ENCODE peak calls at places on chromosomes 16 and 17, in ten cellular contexts. One of them, this sample, is unnamed.

GRCh38 chr17:7576432-7576937 is 3.0 kb upstream of the CD68 start:
- DNase-seq in fibroblast of lung: no peak
- DNase-seq in GM13976: no peak
- DNase-seq in BJ: no peak
- DNase-seq in adrenal gland: no peak
- DNase-seq in tibial nerve: no peak
- DNase-seq in activated B cell treated with CpG ODN at 0.5 μM for 24 hours: no peak
- DNase-seq in activated CD8-positive, alpha-beta T cell treated with anti-CD3 and anti-CD28 coated beads for 36 hours: no peak
- DNase-seq in psoas muscle: no peak
- DNase-seq in HCT116: no peak
- DNase-seq in this sample: no peak

GRCh38 chr17:7213895-7214299 is 5.7 kb downstream of the DLG4 start:
- DNase-seq in activated B cell treated with CpG ODN at 0.5 μM for 24 hours: no peak
- DNase-seq in adrenal gland: peak; percentile 79
- DNase-seq in BJ: no peak
- DNase-seq in tibial nerve: no peak
- DNase-seq in HCT116: peak; percentile 72
- DNase-seq in activated CD8-positive, alpha-beta T cell treated with anti-CD3 and anti-CD28 coated beads for 36 hours: no peak
- DNase-seq in GM13976: peak; percentile 64
- DNase-seq in fibroblast of lung: peak; percentile 77
- DNase-seq in psoas muscle: no peak
- DNase-seq in this sample: no peak

GRCh38 chr17:44565866-44566443 is 8.7 kb downstream of the FZD2 start:
- DNase-seq in activated CD8-positive, alpha-beta T cell treated with anti-CD3 and anti-CD28 coated beads for 36 hours: no peak
- DNase-seq in HCT116: no peak
- DNase-seq in activated B cell treated with CpG ODN at 0.5 μM for 24 hours: no peak
- DNase-seq in psoas muscle: no peak
- DNase-seq in BJ: no peak
- DNase-seq in adrenal gland: no peak
- DNase-seq in GM13976: no peak
- DNase-seq in fibroblast of lung: no peak
- DNase-seq in tibial nerve: no peak
- DNase-seq in this sample: no peak

GRCh38 chr16:71474864-71475263 is 12.8 kb upstream of the ZNF23 start:
- DNase-seq in HCT116: peak; percentile 90
- DNase-seq in activated B cell treated with CpG ODN at 0.5 μM for 24 hours: no peak
- DNase-seq in psoas muscle: no peak
- DNase-seq in fibroblast of lung: peak; percentile 94
- DNase-seq in adrenal gland: no peak
- DNase-seq in tibial nerve: no peak
- DNase-seq in BJ: peak; percentile 71
- DNase-seq in activated CD8-positive, alpha-beta T cell treated with anti-CD3 and anti-CD28 coated beads for 36 hours: no peak
- DNase-seq in GM13976: no peak
- DNase-seq in this sample: no peak

GRCh38 chr17:13415877-13416416 is 185.8 kb downstream of the HS3ST3A1 start:
- DNase-seq in fibroblast of lung: peak; percentile 90
- DNase-seq in tibial nerve: no peak
- DNase-seq in BJ: no peak
- DNase-seq in activated CD8-positive, alpha-beta T cell treated with anti-CD3 and anti-CD28 coated beads for 36 hours: no peak
- DNase-seq in HCT116: peak; percentile 13
- DNase-seq in activated B cell treated with CpG ODN at 0.5 μM for 24 hours: no peak
- DNase-seq in psoas muscle: no peak
- DNase-seq in GM13976: no peak
- DNase-seq in adrenal gland: peak; percentile 86
- DNase-seq in this sample: no peak

GRCh38 chr17:38566666-38567031 is 39.1 kb downstream of the SRCIN1 start:
- DNase-seq in tibial nerve: no peak
- DNase-seq in adrenal gland: no peak
- DNase-seq in fibroblast of lung: no peak
- DNase-seq in psoas muscle: no peak
- DNase-seq in BJ: no peak
- DNase-seq in HCT116: no peak
- DNase-seq in GM13976: no peak
- DNase-seq in activated CD8-positive, alpha-beta T cell treated with anti-CD3 and anti-CD28 coated beads for 36 hours: no peak
- DNase-seq in activated B cell treated with CpG ODN at 0.5 μM for 24 hours: no peak
- DNase-seq in this sample: no peak

GRCh38 chr16:4270595-4270994 is 2.2 kb downstream of the TFAP4 start:
- DNase-seq in adrenal gland: no peak
- DNase-seq in BJ: no peak
- DNase-seq in HCT116: no peak
- DNase-seq in activated CD8-positive, alpha-beta T cell treated with anti-CD3 and anti-CD28 coated beads for 36 hours: peak; percentile 22
- DNase-seq in tibial nerve: no peak
- DNase-seq in GM13976: peak; percentile 35
- DNase-seq in psoas muscle: no peak
- DNase-seq in fibroblast of lung: no peak
- DNase-seq in activated B cell treated with CpG ODN at 0.5 μM for 24 hours: no peak
- DNase-seq in this sample: no peak

GRCh38 chr16:89096768-89097527 is 3.3 kb downstream of the ACSF3 start:
- DNase-seq in psoas muscle: no peak
- DNase-seq in fibroblast of lung: no peak
- DNase-seq in BJ: no peak
- DNase-seq in activated B cell treated with CpG ODN at 0.5 μM for 24 hours: no peak
- DNase-seq in GM13976: no peak
- DNase-seq in tibial nerve: no peak
- DNase-seq in activated CD8-positive, alpha-beta T cell treated with anti-CD3 and anti-CD28 coated beads for 36 hours: peak; percentile 93
- DNase-seq in adrenal gland: no peak
- DNase-seq in HCT116: no peak
- DNase-seq in this sample: no peak

GRCh38 chr17:34386925-34387550 is 24.0 kb upstream of the CCL1 start:
- DNase-seq in tibial nerve: no peak
- DNase-seq in GM13976: no peak
- DNase-seq in psoas muscle: no peak
- DNase-seq in adrenal gland: no peak
- DNase-seq in fibroblast of lung: peak; percentile 2
- DNase-seq in HCT116: no peak
- DNase-seq in BJ: no peak
- DNase-seq in activated B cell treated with CpG ODN at 0.5 μM for 24 hours: no peak
- DNase-seq in activated CD8-positive, alpha-beta T cell treated with anti-CD3 and anti-CD28 coated beads for 36 hours: peak; percentile 26
- DNase-seq in this sample: no peak

GRCh38 chr17:57295526-57296023 is 39.3 kb downstream of the MSI2 start:
- DNase-seq in GM13976: no peak
- DNase-seq in adrenal gland: no peak
- DNase-seq in psoas muscle: no peak
- DNase-seq in activated CD8-positive, alpha-beta T cell treated with anti-CD3 and anti-CD28 coated beads for 36 hours: no peak
- DNase-seq in tibial nerve: no peak
- DNase-seq in fibroblast of lung: peak; percentile 82
- DNase-seq in BJ: peak; percentile 34
- DNase-seq in activated B cell treated with CpG ODN at 0.5 μM for 24 hours: no peak
- DNase-seq in HCT116: peak; percentile 80
- DNase-seq in this sample: no peak

GRCh38 chr16:74605332-74605731 is 1.6 kb downstream of the GLG1 start:
- DNase-seq in activated CD8-positive, alpha-beta T cell treated with anti-CD3 and anti-CD28 coated beads for 36 hours: no peak
- DNase-seq in fibroblast of lung: no peak
- DNase-seq in GM13976: no peak
- DNase-seq in adrenal gland: no peak
- DNase-seq in psoas muscle: no peak
- DNase-seq in activated B cell treated with CpG ODN at 0.5 μM for 24 hours: no peak
- DNase-seq in BJ: no peak
- DNase-seq in tibial nerve: no peak
- DNase-seq in HCT116: no peak
- DNase-seq in this sample: no peak

GRCh38 chr16:79838860-79839259 is 238.3 kb upstream of the MAF start:
- DNase-seq in GM13976: no peak
- DNase-seq in fibroblast of lung: no peak
- DNase-seq in BJ: no peak
- DNase-seq in psoas muscle: no peak
- DNase-seq in adrenal gland: no peak
- DNase-seq in activated CD8-positive, alpha-beta T cell treated with anti-CD3 and anti-CD28 coated beads for 36 hours: no peak
- DNase-seq in activated B cell treated with CpG ODN at 0.5 μM for 24 hours: no peak
- DNase-seq in tibial nerve: no peak
- DNase-seq in HCT116: no peak
- DNase-seq in this sample: no peak

GRCh38 chr17:18332909-18333489 is 17.9 kb downstream of the SMCR8 start:
- DNase-seq in psoas muscle: no peak
- DNase-seq in fibroblast of lung: no peak
- DNase-seq in GM13976: no peak
- DNase-seq in adrenal gland: no peak
- DNase-seq in BJ: no peak
- DNase-seq in HCT116: no peak
- DNase-seq in activated CD8-positive, alpha-beta T cell treated with anti-CD3 and anti-CD28 coated beads for 36 hours: no peak
- DNase-seq in tibial nerve: no peak
- DNase-seq in activated B cell treated with CpG ODN at 0.5 μM for 24 hours: no peak
- DNase-seq in this sample: no peak

GRCh38 chr16:80084614-80085013 is 456.2 kb upstream of the DYNLRB2 start:
- DNase-seq in GM13976: no peak
- DNase-seq in tibial nerve: no peak
- DNase-seq in BJ: no peak
- DNase-seq in activated B cell treated with CpG ODN at 0.5 μM for 24 hours: no peak
- DNase-seq in fibroblast of lung: peak; percentile 47
- DNase-seq in psoas muscle: peak; percentile 13
- DNase-seq in activated CD8-positive, alpha-beta T cell treated with anti-CD3 and anti-CD28 coated beads for 36 hours: peak; percentile 13
- DNase-seq in HCT116: no peak
- DNase-seq in adrenal gland: peak; percentile 47
- DNase-seq in this sample: no peak

GRCh38 chr17:14211778-14212177 is 24.9 kb downstream of the CDRT15 start:
- DNase-seq in activated CD8-positive, alpha-beta T cell treated with anti-CD3 and anti-CD28 coated beads for 36 hours: peak; percentile 53
- DNase-seq in BJ: no peak
- DNase-seq in fibroblast of lung: no peak
- DNase-seq in tibial nerve: no peak
- DNase-seq in adrenal gland: no peak
- DNase-seq in activated B cell treated with CpG ODN at 0.5 μM for 24 hours: peak; percentile 21
- DNase-seq in GM13976: peak; percentile 51
- DNase-seq in HCT116: no peak
- DNase-seq in psoas muscle: peak; percentile 37
- DNase-seq in this sample: peak; percentile 47

DNA sequence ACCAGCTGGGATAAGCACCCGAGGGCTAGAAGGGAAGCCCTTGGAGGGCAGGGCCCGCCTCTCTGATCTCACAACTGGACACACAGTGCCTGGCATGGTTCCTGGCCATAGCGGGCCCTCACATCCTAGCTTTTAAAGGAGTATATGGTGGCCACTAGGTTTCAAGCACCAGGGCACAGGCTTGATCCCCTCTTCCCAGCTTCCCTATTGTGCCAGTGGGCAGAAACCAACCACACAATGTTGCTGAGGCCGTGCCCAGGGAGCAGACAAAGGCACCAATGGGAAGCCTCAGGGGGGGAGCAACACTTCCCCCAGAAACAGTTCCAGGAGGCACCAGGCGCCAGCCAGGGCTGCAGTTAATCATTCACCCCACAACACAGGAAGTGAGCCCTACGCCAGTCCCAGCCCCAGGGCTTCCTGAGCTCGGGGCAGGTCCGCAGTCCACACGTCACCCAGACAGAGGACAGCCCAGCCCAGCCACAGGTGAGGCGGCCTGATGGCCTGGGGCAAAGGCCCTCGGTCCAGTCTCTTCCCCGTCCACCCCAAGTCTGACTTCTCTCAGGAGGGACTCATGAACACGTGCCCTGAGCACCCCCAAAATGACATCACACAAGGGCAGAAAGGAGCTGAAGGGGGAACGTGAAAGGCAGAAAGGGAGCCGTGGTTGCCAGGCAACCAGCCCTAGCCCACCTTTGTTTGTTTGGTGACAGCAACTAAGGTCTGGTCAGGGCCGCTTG is 12.8 kb downstream of the SMIM5 start:
- DNase-seq in HCT116: peak; percentile 64
- DNase-seq in GM13976: peak; percentile 78
- DNase-seq in activated B cell treated with CpG ODN at 0.5 μM for 24 hours: peak; percentile 45
- DNase-seq in adrenal gland: no peak
- DNase-seq in tibial nerve: no peak
- DNase-seq in fibroblast of lung: no peak
- DNase-seq in BJ: no peak
- DNase-seq in psoas muscle: no peak
- DNase-seq in activated CD8-positive, alpha-beta T cell treated with anti-CD3 and anti-CD28 coated beads for 36 hours: peak; percentile 36
- DNase-seq in this sample: peak; percentile 89
- TF ChIP-seq CTCF in HCT116: no peak
- TF ChIP-seq CTCF in GM13976: no peak
- TF ChIP-seq CTCF in activated B cell treated with CpG ODN at 0.5 μM for 24 hours: no peak
- TF ChIP-seq CTCF in adrenal gland: no peak
- TF ChIP-seq CTCF in tibial nerve: no peak
- TF ChIP-seq CTCF in fibroblast of lung: no peak
- TF ChIP-seq CTCF in BJ: no peak
- TF ChIP-seq CTCF in psoas muscle: no peak
- TF ChIP-seq CTCF in activated CD8-positive, alpha-beta T cell treated with anti-CD3 and anti-CD28 coated beads for 36 hours: no peak
- TF ChIP-seq CTCF in this sample: no peak

DNA sequence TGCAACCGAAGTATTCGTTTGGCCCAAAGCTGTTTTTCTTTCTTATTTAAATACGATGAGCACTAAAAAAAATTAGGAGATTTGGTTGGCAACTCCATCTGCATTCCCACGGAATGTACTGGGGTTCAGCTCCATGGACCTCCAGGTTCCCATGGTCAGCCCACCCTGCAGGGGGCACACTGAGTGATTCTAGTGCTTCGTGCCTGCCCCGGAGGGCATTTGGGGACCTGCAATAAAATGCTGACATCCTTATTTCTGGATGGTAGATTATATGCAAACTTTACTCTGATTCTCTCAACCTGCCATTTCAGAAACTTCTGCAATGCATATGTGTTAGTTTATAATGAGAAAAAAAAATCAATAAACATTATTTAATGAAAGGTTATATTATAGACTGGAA is 339.4 kb downstream of the XYLT1 start:
- DNase-seq in tibial nerve: no peak
- DNase-seq in activated CD8-positive, alpha-beta T cell treated with anti-CD3 and anti-CD28 coated beads for 36 hours: no peak
- DNase-seq in psoas muscle: no peak
- DNase-seq in fibroblast of lung: no peak
- DNase-seq in activated B cell treated with CpG ODN at 0.5 μM for 24 hours: no peak
- DNase-seq in adrenal gland: no peak
- DNase-seq in HCT116: no peak
- DNase-seq in BJ: no peak
- DNase-seq in GM13976: no peak
- DNase-seq in this sample: no peak
- TF ChIP-seq CTCF in tibial nerve: no peak
- TF ChIP-seq CTCF in activated CD8-positive, alpha-beta T cell treated with anti-CD3 and anti-CD28 coated beads for 36 hours: no peak
- TF ChIP-seq CTCF in psoas muscle: no peak
- TF ChIP-seq CTCF in fibroblast of lung: no peak
- TF ChIP-seq CTCF in activated B cell treated with CpG ODN at 0.5 μM for 24 hours: no peak
- TF ChIP-seq CTCF in adrenal gland: no peak
- TF ChIP-seq CTCF in HCT116: no peak
- TF ChIP-seq CTCF in BJ: no peak
- TF ChIP-seq CTCF in GM13976: no peak
- TF ChIP-seq CTCF in this sample: no peak

GRCh38 chr17:74008196-74008595 is 195.3 kb upstream of the RPL38 start:
- DNase-seq in adrenal gland: no peak
- DNase-seq in GM13976: no peak
- DNase-seq in activated CD8-positive, alpha-beta T cell treated with anti-CD3 and anti-CD28 coated beads for 36 hours: peak; percentile 65
- DNase-seq in HCT116: peak; percentile 16
- DNase-seq in tibial nerve: no peak
- DNase-seq in BJ: no peak
- DNase-seq in psoas muscle: no peak
- DNase-seq in activated B cell treated with CpG ODN at 0.5 μM for 24 hours: no peak
- DNase-seq in fibroblast of lung: no peak
- DNase-seq in this sample: no peak
- TF ChIP-seq CTCF in adrenal gland: no peak
- TF ChIP-seq CTCF in GM13976: no peak
- TF ChIP-seq CTCF in activated CD8-positive, alpha-beta T cell treated with anti-CD3 and anti-CD28 coated beads for 36 hours: no peak
- TF ChIP-seq CTCF in HCT116: peak; percentile 25
- TF ChIP-seq CTCF in tibial nerve: no peak
- TF ChIP-seq CTCF in BJ: no peak
- TF ChIP-seq CTCF in psoas muscle: no peak
- TF ChIP-seq CTCF in activated B cell treated with CpG ODN at 0.5 μM for 24 hours: no peak
- TF ChIP-seq CTCF in fibroblast of lung: peak; percentile 16
- TF ChIP-seq CTCF in this sample: peak; percentile 33

DNA sequence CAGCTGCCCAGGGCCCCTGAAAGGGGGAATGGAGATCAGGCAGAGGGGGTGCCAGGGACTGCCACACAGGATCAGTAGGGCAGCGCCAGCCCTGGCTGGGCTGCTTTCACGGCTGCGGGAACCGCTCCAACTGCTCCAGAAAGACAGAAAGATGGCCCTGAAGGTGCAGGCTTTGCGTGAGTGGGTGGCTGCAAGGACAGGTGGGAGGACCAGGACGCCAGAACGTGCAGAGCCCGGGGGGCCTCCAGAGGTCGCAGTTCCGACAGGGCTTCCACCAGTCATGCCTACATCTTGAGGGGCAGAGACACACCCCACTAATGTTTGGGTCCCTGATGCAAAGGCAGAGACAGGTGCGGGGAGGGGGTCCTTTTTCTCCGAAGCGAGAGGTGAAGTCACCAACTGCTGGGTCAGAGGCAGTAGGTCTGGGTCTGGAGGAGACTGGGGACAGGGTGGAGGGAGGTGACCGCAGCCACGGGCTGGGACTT is 790 bp upstream of the ATP6V0C start:
- DNase-seq in activated CD8-positive, alpha-beta T cell treated with anti-CD3 and anti-CD28 coated beads for 36 hours: peak; percentile 55
- DNase-seq in fibroblast of lung: no peak
- DNase-seq in BJ: no peak
- DNase-seq in GM13976: peak; percentile 58
- DNase-seq in activated B cell treated with CpG ODN at 0.5 μM for 24 hours: no peak
- DNase-seq in psoas muscle: peak; percentile 37
- DNase-seq in tibial nerve: no peak
- DNase-seq in HCT116: no peak
- DNase-seq in adrenal gland: peak; percentile 53
- DNase-seq in this sample: peak; percentile 53
- TF ChIP-seq CTCF in activated CD8-positive, alpha-beta T cell treated with anti-CD3 and anti-CD28 coated beads for 36 hours: no peak
- TF ChIP-seq CTCF in fibroblast of lung: no peak
- TF ChIP-seq CTCF in BJ: no peak
- TF ChIP-seq CTCF in GM13976: peak; percentile 6
- TF ChIP-seq CTCF in activated B cell treated with CpG ODN at 0.5 μM for 24 hours: no peak
- TF ChIP-seq CTCF in psoas muscle: no peak
- TF ChIP-seq CTCF in tibial nerve: no peak
- TF ChIP-seq CTCF in HCT116: no peak
- TF ChIP-seq CTCF in adrenal gland: no peak
- TF ChIP-seq CTCF in this sample: peak; percentile 31

This sample was measured in GM10248.